ENCODE peak calls at places on chromosomes 1 and 21, in six cellular contexts. K is left lung, M is Peyer's patch, F is mucosa of descending colon, O is astrocyte, Q is gastrocnemius medialis. R is an unnamed sample. For H3K4me1, the result is how much of the 10 kb centered on the place peaks cover.

GRCh38 chr1:181352695-181353094 is 130.6 kb upstream of the CACNA1E start:
- DNase-seq in K (no peak), M (no peak), F (no peak), O (no peak), Q (no peak), R (no peak)

GRCh38 chr1:172938676-172939075 is 112.1 kb downstream of the TNFSF18 start:
- DNase-seq in K (no peak), M (no peak), F (no peak), O (peak), Q (no peak), R (no peak)

GRCh38 chr1:97603776-97604175 is 317.1 kb downstream of the DPYD start:
- DNase-seq in K (no peak), M (no peak), F (no peak), O (peak), Q (no peak), R (no peak)

GRCh38 chr1:198030682-198031081 is 113.5 kb downstream of the LHX9 start:
- DNase-seq in K (no peak), M (no peak), F (no peak), O (peak), Q (no peak), R (no peak)

GRCh38 chr1:216186816-216187215 is 236.4 kb downstream of the USH2A start:
- DNase-seq in K (no peak), M (no peak), F (no peak), O (peak), Q (no peak), R (no peak)

GRCh38 chr1:173253046-173253445 is 45.9 kb upstream of the TNFSF4 start:
- DNase-seq in K (no peak), M (no peak), F (no peak), O (peak), Q (no peak), R (no peak)

GRCh38 chr1:61085191-61086086 is 3.1 kb downstream of the NFIA start:
- DNase-seq in K (no peak), M (no peak), F (no peak), O (no peak), Q (no peak), R (no peak)

GRCh38 chr21:43318841-43319781 is 107.8 kb downstream of the SIK1 start:
- DNase-seq in K (peak), M (no peak), F (no peak), O (peak), Q (no peak), R (peak)

GRCh38 chr1:87473203-87473661 is 144.6 kb downstream of the LMO4 start:
- DNase-seq in K (no peak), M (no peak), F (no peak), O (peak), Q (no peak), R (no peak)

GRCh38 chr1:200895448-200895799 is 724 bp downstream of the INAVA start:
- DNase-seq in K (no peak), M (no peak), F (peak), O (no peak), Q (no peak), R (no peak)

GRCh38 chr1:235073968-235074334 is 54.7 kb downstream of the TOMM20 start:
- DNase-seq in K (peak), M (peak), F (peak), O (no peak), Q (no peak), R (no peak)

GRCh38 chr1:91651671-91652071 is 151.0 kb downstream of the CDC7 start:
- DNase-seq in K (peak), M (no peak), F (peak), O (peak), Q (peak), R (peak)

GRCh38 chr1:201624741-201625646 is 86.1 kb downstream of the NAV1 start:
- DNase-seq in K (no peak), M (no peak), F (no peak), O (peak), Q (no peak), R (no peak)

GRCh38 chr1:167520711-167521206 is 2.4 kb upstream of the CD247 start:
- DNase-seq in K (no peak), M (no peak), F (no peak), O (no peak), Q (no peak), R (no peak)
- TF ChIP-seq CTCF in K (no peak), M (no peak), F (no peak), O (no peak), Q (no peak), R (no peak)

DNA sequence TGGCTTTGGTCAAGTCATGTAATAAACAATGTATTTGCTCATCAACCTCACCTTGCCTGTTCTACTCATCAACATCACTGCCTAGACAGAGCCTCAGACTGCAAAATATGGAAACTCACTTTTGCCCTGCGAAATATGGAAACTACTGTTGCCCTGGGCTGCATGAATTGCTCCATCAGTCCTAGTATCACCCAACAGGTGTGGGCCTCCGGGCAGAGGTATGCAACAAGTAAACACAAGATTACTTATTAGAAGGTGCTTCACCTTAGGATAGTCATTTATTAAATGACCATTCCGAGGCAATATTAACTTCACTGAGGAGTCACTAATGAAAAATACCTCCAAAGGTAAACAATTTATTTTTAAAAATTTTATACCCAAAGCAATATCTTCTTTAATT is 286.7 kb downstream of the BACH1 start:
- DNase-seq in K (no peak), M (no peak), F (no peak), O (no peak), Q (no peak), R (no peak)
- H3K4me1 ChIP-seq in K (under half), M (under half), F (under half), O (under half), Q (under half), R (under half)

DNA sequence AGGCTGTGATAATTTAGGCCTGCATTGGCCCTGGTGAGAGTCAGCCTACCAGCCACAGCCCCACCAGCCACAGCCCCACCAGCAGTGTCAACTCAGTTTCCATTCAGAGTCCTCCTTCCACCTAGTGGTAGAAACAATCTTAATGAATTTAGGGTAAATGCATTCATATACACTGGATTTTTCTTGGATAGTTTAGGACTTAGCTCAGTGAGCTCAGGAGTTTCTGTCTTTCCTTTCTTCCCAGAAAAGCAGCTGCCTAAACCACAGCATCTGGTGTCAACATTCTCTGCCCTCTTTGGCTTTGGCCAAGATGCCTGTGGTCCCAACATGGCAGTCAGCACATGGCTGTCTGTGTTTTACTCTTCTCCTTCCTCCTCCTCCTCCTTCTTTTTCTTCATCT is 94.0 kb downstream of the CLIC6 start:
- DNase-seq in K (no peak), M (no peak), F (no peak), O (peak), Q (no peak), R (no peak)
- TF ChIP-seq CTCF in K (no peak), M (no peak), F (no peak), O (no peak), Q (no peak), R (no peak)

GRCh38 chr1:203172184-203173115 is 3.2 kb downstream of the MYBPH start:
- DNase-seq in K (peak), M (peak), F (peak), O (no peak), Q (peak), R (peak)

GRCh38 chr1:203173566-203173965 is 2.1 kb downstream of the MYBPH start:
- DNase-seq in K (no peak), M (no peak), F (no peak), O (no peak), Q (peak), R (no peak)

GRCh38 chr1:203174324-203174985 is 1.2 kb downstream of the MYBPH start:
- DNase-seq in K (no peak), M (no peak), F (no peak), O (no peak), Q (no peak), R (no peak)

GRCh38 chr1:203171341-203172183 is 4.1 kb downstream of the MYBPH start:
- DNase-seq in K (no peak), M (no peak), F (no peak), O (no peak), Q (no peak), R (no peak)

DNA sequence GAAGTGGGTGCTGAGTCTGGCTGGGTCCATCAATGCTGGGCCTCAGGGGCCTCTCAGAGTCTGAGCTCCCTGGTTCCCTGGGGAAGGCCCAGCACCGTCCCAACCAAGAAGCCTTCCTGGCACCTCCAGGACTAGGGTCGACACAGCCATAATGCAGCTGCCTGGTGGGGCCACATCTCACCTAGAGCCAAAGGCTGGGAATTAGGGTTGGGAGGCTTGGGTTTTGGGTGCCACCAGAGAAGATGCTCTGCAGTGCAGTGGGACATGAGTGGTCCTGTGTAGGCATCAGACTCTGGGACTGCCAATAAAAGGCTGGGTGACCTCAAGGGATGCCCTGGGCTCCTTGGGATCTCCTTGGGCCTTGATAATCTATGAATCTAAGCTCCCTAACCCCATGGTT is 2.5 kb downstream of the MYBPH start:
- DNase-seq in K (no peak), M (no peak), F (no peak), O (no peak), Q (no peak), R (no peak)
- H3K4me1 ChIP-seq in K (under half), M (under half), F (under half), O (under half), Q (half or more), R (under half)

GRCh38 chr1:50369830-50370229 is 53.4 kb downstream of the DMRTA2 start:
- DNase-seq in K (no peak), M (no peak), F (peak), O (no peak), Q (no peak), R (no peak)
- TF ChIP-seq CTCF in K (no peak), M (no peak), F (no peak), O (no peak), Q (no peak), R (no peak)

DNA sequence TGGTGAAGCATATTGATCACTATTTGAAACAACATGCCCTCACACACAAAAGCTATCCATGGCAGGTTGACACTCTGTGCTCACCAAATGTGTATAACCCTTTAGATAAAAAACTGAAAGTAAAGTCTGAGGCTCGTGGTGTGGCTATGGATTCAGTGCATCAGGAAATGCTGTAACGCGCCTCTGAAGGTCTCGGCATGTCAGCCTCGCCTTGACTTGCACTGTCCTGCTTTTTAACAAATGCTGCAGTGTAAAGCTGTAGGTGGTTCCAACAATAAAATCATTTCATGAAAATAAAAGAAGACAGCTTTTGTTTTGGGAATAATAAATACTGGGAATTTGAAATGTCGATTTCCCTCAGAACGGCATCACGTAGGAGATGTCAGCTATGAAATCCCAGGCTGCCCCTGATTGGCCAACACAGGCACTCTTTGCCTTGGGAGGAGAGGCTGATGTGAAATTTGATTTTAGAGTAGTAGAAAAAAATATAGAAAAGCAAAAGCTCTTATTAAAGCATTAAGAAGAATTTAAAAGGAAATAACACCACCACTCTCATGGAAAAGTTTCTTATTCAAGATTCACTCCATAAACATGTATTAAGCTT is 168.2 kb downstream of the DSCAM start:
- DNase-seq in K (no peak), M (no peak), F (no peak), O (no peak), Q (no peak), R (no peak)
- H3K4me1 ChIP-seq in K (under half), M (under half), F (under half), O (under half), Q (under half), R (under half)